ENCODE peak calls at places on chromosomes 2 and 18, in seven cellular contexts. One of them, this sample, is unnamed.

GRCh38 chr2:174833737-174834136 is 69.5 kb upstream of the CHRNA1 start:
- DNase-seq in fibroblast of villous mesenchyme: no peak
- DNase-seq in breast epithelium: no peak
- DNase-seq in endothelial cell of umbilical vein: no peak
- DNase-seq in AG09309: no peak
- DNase-seq in AG04450: no peak
- DNase-seq in Panc1: no peak
- DNase-seq in this sample: no peak

GRCh38 chr18:50161806-50162205 is 33.1 kb downstream of the MYO5B start:
- DNase-seq in fibroblast of villous mesenchyme: no peak
- DNase-seq in breast epithelium: no peak
- DNase-seq in endothelial cell of umbilical vein: no peak
- DNase-seq in AG09309: no peak
- DNase-seq in AG04450: no peak
- DNase-seq in Panc1: no peak
- DNase-seq in this sample: no peak

GRCh38 chr2:146123714-146124113 is 1603.8 kb upstream of the ZEB2 start:
- DNase-seq in fibroblast of villous mesenchyme: no peak
- DNase-seq in breast epithelium: no peak
- DNase-seq in endothelial cell of umbilical vein: no peak
- DNase-seq in AG09309: no peak
- DNase-seq in AG04450: no peak
- DNase-seq in Panc1: no peak
- DNase-seq in this sample: no peak

GRCh38 chr2:9441556-9441955 is 18.1 kb downstream of the CPSF3 start:
- DNase-seq in fibroblast of villous mesenchyme: peak; percentile 49
- DNase-seq in breast epithelium: no peak
- DNase-seq in endothelial cell of umbilical vein: no peak
- DNase-seq in AG09309: no peak
- DNase-seq in AG04450: no peak
- DNase-seq in Panc1: no peak
- DNase-seq in this sample: no peak

GRCh38 chr2:1238571-1239138 is 174.6 kb upstream of the TPO start:
- DNase-seq in fibroblast of villous mesenchyme: no peak
- DNase-seq in breast epithelium: no peak
- DNase-seq in endothelial cell of umbilical vein: no peak
- DNase-seq in AG09309: no peak
- DNase-seq in AG04450: no peak
- DNase-seq in Panc1: no peak
- DNase-seq in this sample: no peak

GRCh38 chr2:84278386-84278785 is 180.7 kb downstream of the SUCLG1 start:
- DNase-seq in fibroblast of villous mesenchyme: no peak
- DNase-seq in breast epithelium: no peak
- DNase-seq in endothelial cell of umbilical vein: no peak
- DNase-seq in AG09309: no peak
- DNase-seq in AG04450: no peak
- DNase-seq in Panc1: no peak
- DNase-seq in this sample: no peak

GRCh38 chr2:69348781-69349180 is 38.2 kb downstream of the GFPT1 start:
- DNase-seq in fibroblast of villous mesenchyme: no peak
- DNase-seq in breast epithelium: no peak
- DNase-seq in endothelial cell of umbilical vein: no peak
- DNase-seq in AG09309: no peak
- DNase-seq in AG04450: no peak
- DNase-seq in Panc1: no peak
- DNase-seq in this sample: no peak

GRCh38 chr2:230999477-230999876 is 3.6 kb downstream of the SPATA3 start:
- DNase-seq in fibroblast of villous mesenchyme: no peak
- DNase-seq in breast epithelium: no peak
- DNase-seq in endothelial cell of umbilical vein: no peak
- DNase-seq in AG09309: no peak
- DNase-seq in AG04450: no peak
- DNase-seq in Panc1: no peak
- DNase-seq in this sample: no peak

GRCh38 chr2:231176061-231176460 is 22.4 kb upstream of the ARMC9 start:
- DNase-seq in fibroblast of villous mesenchyme: no peak
- DNase-seq in breast epithelium: no peak
- DNase-seq in endothelial cell of umbilical vein: no peak
- DNase-seq in AG09309: no peak
- DNase-seq in AG04450: no peak
- DNase-seq in Panc1: no peak
- DNase-seq in this sample: no peak

GRCh38 chr2:241238693-241239198 is 50.3 kb downstream of the ANO7 start:
- DNase-seq in fibroblast of villous mesenchyme: no peak
- DNase-seq in breast epithelium: no peak
- DNase-seq in endothelial cell of umbilical vein: no peak
- DNase-seq in AG09309: no peak
- DNase-seq in AG04450: no peak
- DNase-seq in Panc1: no peak
- DNase-seq in this sample: no peak

GRCh38 chr18:35122586-35123224 is 81.5 kb downstream of the MAPRE2 start:
- DNase-seq in fibroblast of villous mesenchyme: no peak
- DNase-seq in breast epithelium: no peak
- DNase-seq in endothelial cell of umbilical vein: no peak
- DNase-seq in AG09309: no peak
- DNase-seq in AG04450: no peak
- DNase-seq in Panc1: no peak
- DNase-seq in this sample: no peak

GRCh38 chr2:85215074-85216050 is 82.2 kb downstream of the TCF7L1 start:
- DNase-seq in fibroblast of villous mesenchyme: peak; percentile 73
- DNase-seq in breast epithelium: no peak
- DNase-seq in endothelial cell of umbilical vein: no peak
- DNase-seq in AG09309: peak; percentile 80
- DNase-seq in AG04450: peak; percentile 86
- DNase-seq in Panc1: no peak
- DNase-seq in this sample: no peak

GRCh38 chr2:195741191-195741590 is 84.2 kb downstream of the SLC39A10 start:
- DNase-seq in fibroblast of villous mesenchyme: no peak
- DNase-seq in breast epithelium: no peak
- DNase-seq in endothelial cell of umbilical vein: no peak
- DNase-seq in AG09309: no peak
- DNase-seq in AG04450: no peak
- DNase-seq in Panc1: no peak
- DNase-seq in this sample: no peak

GRCh38 chr2:136381722-136382633 is 264.0 kb upstream of the CXCR4 start:
- DNase-seq in fibroblast of villous mesenchyme: no peak
- DNase-seq in breast epithelium: no peak
- DNase-seq in endothelial cell of umbilical vein: no peak
- DNase-seq in AG09309: no peak
- DNase-seq in AG04450: no peak
- DNase-seq in Panc1: no peak
- DNase-seq in this sample: no peak

GRCh38 chr2:235006986-235007385 is 55.2 kb downstream of the SH3BP4 start:
- DNase-seq in fibroblast of villous mesenchyme: no peak
- DNase-seq in breast epithelium: no peak
- DNase-seq in endothelial cell of umbilical vein: no peak
- DNase-seq in AG09309: no peak
- DNase-seq in AG04450: no peak
- DNase-seq in Panc1: no peak
- DNase-seq in this sample: no peak

GRCh38 chr2:232854082-232854481 is 16.0 kb upstream of the SNORC start:
- DNase-seq in fibroblast of villous mesenchyme: peak; percentile 91
- DNase-seq in breast epithelium: no peak
- DNase-seq in endothelial cell of umbilical vein: peak; percentile 68
- DNase-seq in AG09309: peak; percentile 57
- DNase-seq in AG04450: peak; percentile 60
- DNase-seq in Panc1: no peak
- DNase-seq in this sample: peak; percentile 59

GRCh38 chr2:69169990-69170389 is 157.0 kb downstream of the ANTXR1 start:
- DNase-seq in fibroblast of villous mesenchyme: no peak
- DNase-seq in breast epithelium: no peak
- DNase-seq in endothelial cell of umbilical vein: no peak
- DNase-seq in AG09309: no peak
- DNase-seq in AG04450: no peak
- DNase-seq in Panc1: no peak
- DNase-seq in this sample: no peak

GRCh38 chr2:134600208-134600607 is 118.6 kb downstream of the TMEM163 start:
- DNase-seq in fibroblast of villous mesenchyme: no peak
- DNase-seq in breast epithelium: no peak
- DNase-seq in endothelial cell of umbilical vein: no peak
- DNase-seq in AG09309: no peak
- DNase-seq in AG04450: no peak
- DNase-seq in Panc1: no peak
- DNase-seq in this sample: no peak

GRCh38 chr2:172972005-172972619 is 103.5 kb upstream of the MAP3K20 start:
- DNase-seq in fibroblast of villous mesenchyme: peak; percentile 55
- DNase-seq in breast epithelium: no peak
- DNase-seq in endothelial cell of umbilical vein: peak; percentile 54
- DNase-seq in AG09309: no peak
- DNase-seq in AG04450: no peak
- DNase-seq in Panc1: no peak
- DNase-seq in this sample: no peak

GRCh38 chr2:105748564-105748963 is 3.9 kb downstream of the NCK2 start:
- DNase-seq in fibroblast of villous mesenchyme: no peak
- DNase-seq in breast epithelium: no peak
- DNase-seq in endothelial cell of umbilical vein: no peak
- DNase-seq in AG09309: no peak
- DNase-seq in AG04450: no peak
- DNase-seq in Panc1: no peak
- DNase-seq in this sample: no peak

GRCh38 chr2:212914392-212914791 is 237.0 kb downstream of the IKZF2 start:
- DNase-seq in fibroblast of villous mesenchyme: no peak
- DNase-seq in breast epithelium: no peak
- DNase-seq in endothelial cell of umbilical vein: no peak
- DNase-seq in AG09309: no peak
- DNase-seq in AG04450: no peak
- DNase-seq in Panc1: no peak
- DNase-seq in this sample: no peak

GRCh38 chr2:185811580-185811979 is 73.0 kb downstream of the FSIP2 start:
- DNase-seq in fibroblast of villous mesenchyme: no peak
- DNase-seq in breast epithelium: no peak
- DNase-seq in endothelial cell of umbilical vein: no peak
- DNase-seq in AG09309: no peak
- DNase-seq in AG04450: no peak
- DNase-seq in Panc1: no peak
- DNase-seq in this sample: no peak

GRCh38 chr2:2769481-2770431 is 438.7 kb upstream of the MYT1L start:
- DNase-seq in fibroblast of villous mesenchyme: no peak
- DNase-seq in breast epithelium: no peak
- DNase-seq in endothelial cell of umbilical vein: no peak
- DNase-seq in AG09309: no peak
- DNase-seq in AG04450: no peak
- DNase-seq in Panc1: no peak
- DNase-seq in this sample: no peak

GRCh38 chr2:47265158-47265557 is 110.0 kb upstream of the STPG4 start:
- DNase-seq in fibroblast of villous mesenchyme: no peak
- DNase-seq in breast epithelium: no peak
- DNase-seq in endothelial cell of umbilical vein: no peak
- DNase-seq in AG09309: no peak
- DNase-seq in AG04450: no peak
- DNase-seq in Panc1: no peak
- DNase-seq in this sample: no peak
- H3K4me3 ChIP-seq in fibroblast of villous mesenchyme: no peak overlapping the region
- H3K4me3 ChIP-seq in breast epithelium: no peak overlapping the region
- H3K4me3 ChIP-seq in endothelial cell of umbilical vein: no peak overlapping the region
- H3K4me3 ChIP-seq in AG09309: no peak overlapping the region
- H3K4me3 ChIP-seq in AG04450: no peak overlapping the region
- H3K4me3 ChIP-seq in Panc1: no peak overlapping the region
- H3K4me3 ChIP-seq in this sample: no peak overlapping the region

GRCh38 chr2:129233751-129234406 is 745.6 kb upstream of the RAB6C start:
- DNase-seq in fibroblast of villous mesenchyme: no peak
- DNase-seq in breast epithelium: no peak
- DNase-seq in endothelial cell of umbilical vein: no peak
- DNase-seq in AG09309: no peak
- DNase-seq in AG04450: no peak
- DNase-seq in Panc1: no peak
- DNase-seq in this sample: no peak
- TF ChIP-seq CTCF in fibroblast of villous mesenchyme: no peak
- TF ChIP-seq CTCF in breast epithelium: no peak
- TF ChIP-seq CTCF in endothelial cell of umbilical vein: no peak
- TF ChIP-seq CTCF in AG09309: no peak
- TF ChIP-seq CTCF in AG04450: no peak
- TF ChIP-seq CTCF in Panc1: peak; percentile 24
- TF ChIP-seq CTCF in this sample: no peak

DNA sequence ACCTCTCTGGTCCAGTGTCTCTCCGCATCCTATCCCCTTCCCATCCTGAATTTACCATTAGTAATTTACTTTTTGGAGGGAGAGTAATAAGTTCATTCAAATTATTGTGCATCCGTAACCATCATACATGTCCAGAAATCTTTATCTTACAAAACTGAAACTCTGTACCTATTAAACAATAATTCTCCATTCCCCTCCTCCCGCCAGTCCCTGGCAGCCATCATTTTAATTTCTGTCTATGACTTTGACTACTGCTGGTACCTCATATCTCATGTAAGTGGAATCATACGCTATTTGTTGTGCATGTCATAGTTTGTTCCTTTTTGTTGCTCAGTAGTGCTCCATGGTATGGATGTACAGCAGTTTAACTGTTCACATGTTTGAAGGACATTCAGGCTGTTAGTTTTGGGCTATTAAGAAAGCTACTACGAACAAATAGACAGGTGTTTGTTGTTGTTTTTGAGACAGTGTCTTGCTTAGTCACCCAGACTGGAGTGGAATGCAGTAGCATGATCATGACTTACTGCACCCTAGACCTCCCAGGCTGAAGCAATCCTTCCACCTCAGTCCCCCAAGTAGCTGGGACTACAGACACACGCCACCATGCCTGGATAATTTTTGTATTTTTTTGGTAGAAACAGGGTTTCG is 2.0 kb downstream of the LIMS1 start:
- DNase-seq in fibroblast of villous mesenchyme: peak; percentile 67
- DNase-seq in breast epithelium: no peak
- DNase-seq in endothelial cell of umbilical vein: no peak
- DNase-seq in AG09309: no peak
- DNase-seq in AG04450: no peak
- DNase-seq in Panc1: no peak
- DNase-seq in this sample: no peak
- H3K4me3 ChIP-seq in fibroblast of villous mesenchyme: peak overlapping the region; percentile 88
- H3K4me3 ChIP-seq in breast epithelium: no peak overlapping the region
- H3K4me3 ChIP-seq in endothelial cell of umbilical vein: no peak overlapping the region
- H3K4me3 ChIP-seq in AG09309: peak overlapping the region; percentile 55
- H3K4me3 ChIP-seq in AG04450: peak overlapping the region; percentile 78
- H3K4me3 ChIP-seq in Panc1: peak overlapping the region; percentile 74
- H3K4me3 ChIP-seq in this sample: peak overlapping the region; percentile 69

DNA sequence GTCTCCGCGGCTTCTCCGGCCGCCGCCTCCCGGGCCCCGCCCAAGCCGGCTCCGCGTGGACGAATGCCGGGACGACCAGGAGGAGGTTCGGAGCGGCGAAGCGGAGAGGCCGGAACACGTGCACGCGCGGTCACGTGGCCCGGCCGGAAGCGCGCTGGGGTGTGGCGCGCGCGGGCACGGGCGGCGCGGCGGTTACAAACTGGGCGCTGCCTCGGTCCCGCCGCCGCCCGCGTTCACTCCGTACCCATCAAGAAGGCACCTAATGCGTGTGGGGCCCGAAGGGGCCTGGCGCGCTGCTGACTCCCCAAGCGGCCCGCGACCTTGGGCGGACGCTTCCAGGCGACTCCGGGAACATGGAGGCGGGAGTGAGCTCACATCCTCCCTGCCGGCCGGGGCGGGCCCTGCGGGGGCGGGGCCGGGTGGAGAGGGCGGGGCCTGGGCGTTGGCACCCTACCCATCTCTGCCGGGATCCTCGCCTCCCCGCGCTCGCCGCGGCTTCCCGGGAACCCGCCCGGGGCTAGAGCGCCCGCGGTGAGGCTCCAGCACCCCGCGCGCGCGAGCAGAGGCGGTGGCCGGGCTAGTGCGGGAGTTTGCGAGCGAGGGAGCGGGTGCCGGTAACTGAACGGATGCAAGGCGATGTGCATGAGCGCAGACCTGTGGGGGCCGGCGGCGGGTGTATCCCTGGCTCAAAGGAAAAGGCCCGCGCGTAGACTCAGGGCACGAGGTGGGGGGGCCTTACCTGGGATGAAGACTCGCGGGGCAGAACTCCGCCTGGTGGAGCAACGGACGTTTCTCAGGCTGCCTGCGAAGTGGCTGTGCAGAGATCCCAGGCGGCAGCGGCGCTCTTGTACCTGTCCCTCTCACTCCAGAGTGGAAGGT is at the start of gene TMEM185B:
- DNase-seq in fibroblast of villous mesenchyme: peak; percentile 84
- DNase-seq in breast epithelium: peak; percentile 89
- DNase-seq in endothelial cell of umbilical vein: peak; percentile 78
- DNase-seq in AG09309: no peak
- DNase-seq in AG04450: peak; percentile 36
- DNase-seq in Panc1: no peak
- DNase-seq in this sample: no peak
- TF ChIP-seq CTCF in fibroblast of villous mesenchyme: peak; percentile 29
- TF ChIP-seq CTCF in breast epithelium: peak; percentile 8
- TF ChIP-seq CTCF in endothelial cell of umbilical vein: peak; percentile 55
- TF ChIP-seq CTCF in AG09309: peak; percentile 40
- TF ChIP-seq CTCF in AG04450: peak; percentile 38
- TF ChIP-seq CTCF in Panc1: no peak
- TF ChIP-seq CTCF in this sample: peak; percentile 43

This sample was measured in epithelial cell of proximal tubule.